ENCODE peak calls at places on chromosomes 5 and 9, in nine cellular contexts. E is CD8-positive, alpha-beta memory T cell; U is adrenal gland; P is neuronal stem cell; V is thyroid gland; I is Peyer's patch; F is heart left ventricle; C is CD8-positive, alpha-beta T cell; A is tibial nerve. S is an unnamed sample.

GRCh38 chr9:71587576-71588362 is 180.5 kb downstream of the CEMIP2 start:
- DNase-seq in U (no peak), I (no peak), V (no peak), C (no peak), P (no peak), E (no peak), F (no peak), A (no peak), S (no peak)

GRCh38 chr9:116933251-116933650 is 246.1 kb downstream of the TRIM32 start:
- DNase-seq in C (no peak), E (no peak), I (no peak), V (no peak), F (no peak), P (no peak), A (no peak), U (no peak), S (no peak)

GRCh38 chr9:121652037-121652837 is 803 bp downstream of the DAB2IP start:
- DNase-seq in I (peak; percentile 62), C (no peak), A (no peak), V (peak; percentile 69), E (no peak), F (peak; percentile 83), U (no peak), P (no peak), S (peak; percentile 61)

GRCh38 chr9:38387751-38388150 is 4.8 kb upstream of the ALDH1B1 start:
- DNase-seq in U (no peak), A (no peak), C (no peak), V (no peak), F (no peak), E (no peak), I (no peak), P (no peak), S (no peak)

GRCh38 chr5:96144289-96144688 is 182.6 kb upstream of the ELL2 start:
- DNase-seq in F (no peak), V (no peak), E (no peak), I (no peak), C (no peak), A (no peak), P (no peak), U (no peak), S (no peak)

GRCh38 chr5:179746872-179747271 is 14.2 kb downstream of the MAML1 start:
- DNase-seq in F (no peak), A (no peak), E (no peak), U (no peak), P (no peak), I (no peak), V (no peak), C (no peak), S (no peak)

GRCh38 chr9:126652140-126652558 is 38.4 kb downstream of the LMX1B start:
- DNase-seq in F (no peak), C (no peak), A (no peak), I (peak; percentile 85), U (no peak), P (no peak), V (no peak), E (no peak), S (no peak)

GRCh38 chr9:86349271-86349670 is 4.9 kb downstream of the TUT7 start:
- DNase-seq in I (no peak), F (no peak), U (no peak), E (no peak), A (no peak), V (no peak), P (no peak), C (no peak), S (no peak)

GRCh38 chr5:142978252-142978651 is 208.1 kb downstream of the ARHGAP26 start:
- DNase-seq in U (no peak), A (no peak), C (no peak), I (no peak), E (no peak), V (no peak), P (no peak), F (no peak), S (no peak)

GRCh38 chr5:135105105-135105484 is 71.1 kb upstream of the PITX1 start:
- DNase-seq in F (no peak), I (peak; percentile 21), U (no peak), C (no peak), V (no peak), P (no peak), A (no peak), E (no peak), S (no peak)

GRCh38 chr5:150789943-150790611 is 11.5 kb downstream of the SMIM3 start:
- DNase-seq in E (peak; percentile 12), I (no peak), F (peak; percentile 35), A (peak; percentile 21), C (peak; percentile 61), P (no peak), V (no peak), U (peak; percentile 90), S (peak; percentile 46)

GRCh38 chr5:158619083-158619788 is 480.5 kb downstream of the EBF1 start:
- DNase-seq in A (no peak), I (no peak), U (no peak), F (peak; percentile 19), E (no peak), V (no peak), P (no peak), C (no peak), S (no peak)

GRCh38 chr5:138975098-138975847 is 100.1 kb upstream of the LRRTM2 start:
- DNase-seq in C (no peak), V (peak; percentile 92), F (peak; percentile 72), I (no peak), P (no peak), E (no peak), A (peak; percentile 50), U (peak; percentile 97), S (no peak)

GRCh38 chr5:80707645-80708044 is 52.9 kb upstream of the DHFR start:
- DNase-seq in V (no peak), A (no peak), U (no peak), C (no peak), I (no peak), F (no peak), P (no peak), E (no peak), S (no peak)

GRCh38 chr9:75108571-75108970 is 20.3 kb downstream of the OSTF1 start:
- DNase-seq in V (no peak), P (no peak), E (no peak), I (no peak), F (peak; percentile 44), U (peak; percentile 86), A (no peak), C (no peak), S (no peak)

GRCh38 chr9:95494416-95495371 is 22.1 kb downstream of the PTCH1 start:
- DNase-seq in P (no peak), V (peak; percentile 93), E (peak; percentile 80), I (peak; percentile 78), A (no peak), U (peak; percentile 77), F (no peak), C (peak; percentile 88), S (no peak)

GRCh38 chr5:107372723-107373487 is 297.8 kb downstream of the EFNA5 start:
- DNase-seq in E (no peak), F (no peak), U (no peak), C (no peak), V (no peak), A (no peak), I (no peak), P (no peak), S (no peak)

GRCh38 chr5:3121813-3122212 is 370.3 kb upstream of the IRX2 start:
- DNase-seq in F (no peak), V (no peak), A (no peak), U (no peak), I (no peak), P (no peak), E (no peak), C (no peak), S (no peak)
- H3K4me1 ChIP-seq in F (no peaks in the 10 kb centered on the region), V (no peaks in the 10 kb centered on the region), A (no peaks in the 10 kb centered on the region), U (no peaks in the 10 kb centered on the region), I (peaks cover 4% of the 10 kb centered on the region), P (peaks cover 45% of the 10 kb centered on the region), E (no peaks in the 10 kb centered on the region), C (no peaks in the 10 kb centered on the region), S (no peaks in the 10 kb centered on the region)

GRCh38 chr5:137563301-137563645 is 64.1 kb upstream of the SPOCK1 start:
- DNase-seq in P (no peak), U (no peak), A (no peak), C (no peak), I (no peak), E (no peak), F (no peak), V (no peak), S (no peak)
- H3K27ac ChIP-seq in P (no peak overlapping the region), U (no peak overlapping the region), A (no peak overlapping the region), C (no peak overlapping the region), I (no peak overlapping the region), E (no peak overlapping the region), F (no peak overlapping the region), V (no peak overlapping the region), S (no peak overlapping the region)

GRCh38 chr5:68286612-68286912 is 71.0 kb downstream of the PIK3R1 start:
- DNase-seq in P (no peak), U (no peak), C (no peak), A (no peak), V (no peak), F (no peak), I (no peak), E (no peak), S (no peak)
- H3K4me1 ChIP-seq in P (peaks cover 18% of the 10 kb centered on the region), U (peaks cover 14% of the 10 kb centered on the region), C (peaks cover 90% of the 10 kb centered on the region), A (no peaks in the 10 kb centered on the region), V (peaks cover 22% of the 10 kb centered on the region), F (peaks cover 62% of the 10 kb centered on the region), I (peaks cover 75% of the 10 kb centered on the region), E (peaks cover 95% of the 10 kb centered on the region), S (peaks cover 11% of the 10 kb centered on the region)

DNA sequence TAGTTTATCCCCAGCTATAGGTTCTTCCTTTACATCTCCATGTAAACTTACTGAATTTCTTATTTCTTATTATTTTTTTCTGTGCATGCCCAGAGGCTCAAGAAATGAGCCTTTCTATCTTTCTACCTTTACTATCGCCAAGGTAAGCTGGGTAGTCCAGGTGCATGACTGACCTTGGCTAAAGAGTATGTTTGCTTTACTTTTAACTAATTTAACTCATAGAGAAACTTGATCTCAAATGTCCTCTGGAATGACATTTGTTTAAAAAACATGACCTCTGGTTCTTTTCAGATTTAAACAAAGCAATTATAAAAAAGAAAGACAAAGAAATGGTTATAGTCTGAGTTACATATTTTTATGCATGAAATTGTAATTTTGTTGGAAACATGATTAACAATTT is 397 bp downstream of the C6 start:
- DNase-seq in I (no peak), F (no peak), C (no peak), E (no peak), P (no peak), A (no peak), U (no peak), V (no peak), S (no peak)
- H3K27ac ChIP-seq in I (no peak overlapping the region), F (no peak overlapping the region), C (no peak overlapping the region), E (no peak overlapping the region), P (no peak overlapping the region), A (no peak overlapping the region), U (no peak overlapping the region), V (no peak overlapping the region), S (no peak overlapping the region)

S was measured in SJCRH30.